ENCODE peak calls at places on chromosomes 2 and 18, in five cellular contexts. One of them, this sample, is unnamed.
A peak's percentile ranks its signal among the peaks of the same experiment; 100 is the strongest.

GRCh38 chr2:30666307-30666874 is 140.9 kb downstream of the CAPN13 start:
- DNase-seq in breast epithelium: no peak
- DNase-seq in left ventricle myocardium inferior: no peak
- DNase-seq in heart left ventricle: no peak
- DNase-seq in body of pancreas: no peak
- DNase-seq in this sample: no peak

GRCh38 chr2:55861733-55862132 is 61.8 kb downstream of the EFEMP1 start:
- DNase-seq in breast epithelium: no peak
- DNase-seq in left ventricle myocardium inferior: no peak
- DNase-seq in heart left ventricle: no peak
- DNase-seq in body of pancreas: no peak
- DNase-seq in this sample: no peak

GRCh38 chr2:195813401-195813800 is 156.4 kb downstream of the SLC39A10 start:
- DNase-seq in breast epithelium: no peak
- DNase-seq in left ventricle myocardium inferior: no peak
- DNase-seq in heart left ventricle: no peak
- DNase-seq in body of pancreas: no peak
- DNase-seq in this sample: no peak

GRCh38 chr2:239546541-239546940 is 145.7 kb upstream of the HDAC4 start:
- DNase-seq in breast epithelium: peak; percentile 20
- DNase-seq in left ventricle myocardium inferior: no peak
- DNase-seq in heart left ventricle: no peak
- DNase-seq in body of pancreas: no peak
- DNase-seq in this sample: no peak

GRCh38 chr2:117832905-117833613 is 18.6 kb downstream of the DDX18 start:
- DNase-seq in breast epithelium: no peak
- DNase-seq in left ventricle myocardium inferior: no peak
- DNase-seq in heart left ventricle: no peak
- DNase-seq in body of pancreas: no peak
- DNase-seq in this sample: no peak

GRCh38 chr2:233556756-233557736 is 9.5 kb downstream of the USP40 start:
- DNase-seq in breast epithelium: no peak
- DNase-seq in left ventricle myocardium inferior: no peak
- DNase-seq in heart left ventricle: no peak
- DNase-seq in body of pancreas: peak; percentile 32
- DNase-seq in this sample: no peak

GRCh38 chr2:195318440-195319111 is 338.4 kb upstream of the SLC39A10 start:
- DNase-seq in breast epithelium: no peak
- DNase-seq in left ventricle myocardium inferior: no peak
- DNase-seq in heart left ventricle: peak; percentile 24
- DNase-seq in body of pancreas: peak; percentile 15
- DNase-seq in this sample: no peak

GRCh38 chr2:180519276-180519675 is 461.1 kb upstream of the UBE2E3 start:
- DNase-seq in breast epithelium: no peak
- DNase-seq in left ventricle myocardium inferior: no peak
- DNase-seq in heart left ventricle: no peak
- DNase-seq in body of pancreas: no peak
- DNase-seq in this sample: no peak

GRCh38 chr2:226788881-226789485 is 10.6 kb downstream of the IRS1 start:
- DNase-seq in breast epithelium: no peak
- DNase-seq in left ventricle myocardium inferior: no peak
- DNase-seq in heart left ventricle: no peak
- DNase-seq in body of pancreas: no peak
- DNase-seq in this sample: no peak

GRCh38 chr2:232869138-232870001 is 694 bp upstream of the SNORC start:
- DNase-seq in breast epithelium: no peak
- DNase-seq in left ventricle myocardium inferior: no peak
- DNase-seq in heart left ventricle: no peak
- DNase-seq in body of pancreas: no peak
- DNase-seq in this sample: no peak

GRCh38 chr2:69724540-69725159 is 17.3 kb upstream of the ANXA4 start:
- DNase-seq in breast epithelium: peak; percentile 83
- DNase-seq in left ventricle myocardium inferior: peak; percentile 79
- DNase-seq in heart left ventricle: peak; percentile 84
- DNase-seq in body of pancreas: peak; percentile 88
- DNase-seq in this sample: peak; percentile 64

GRCh38 chr2:123164216-123164615 is 860.9 kb upstream of the CNTNAP5 start:
- DNase-seq in breast epithelium: no peak
- DNase-seq in left ventricle myocardium inferior: no peak
- DNase-seq in heart left ventricle: no peak
- DNase-seq in body of pancreas: no peak
- DNase-seq in this sample: no peak

GRCh38 chr18:9619990-9620389 is 5.6 kb upstream of the PPP4R1 start:
- DNase-seq in breast epithelium: no peak
- DNase-seq in left ventricle myocardium inferior: no peak
- DNase-seq in heart left ventricle: no peak
- DNase-seq in body of pancreas: no peak
- DNase-seq in this sample: no peak

GRCh38 chr2:199660167-199660566 is 190.8 kb downstream of the FTCDNL1 start:
- DNase-seq in breast epithelium: no peak
- DNase-seq in left ventricle myocardium inferior: no peak
- DNase-seq in heart left ventricle: no peak
- DNase-seq in body of pancreas: no peak
- DNase-seq in this sample: no peak

GRCh38 chr2:230863442-230864121 is 1.2 kb upstream of the ITM2C start:
- DNase-seq in breast epithelium: no peak
- DNase-seq in left ventricle myocardium inferior: no peak
- DNase-seq in heart left ventricle: no peak
- DNase-seq in body of pancreas: no peak
- DNase-seq in this sample: no peak

GRCh38 chr18:45920367-45920766 is 46.8 kb downstream of the EPG5 start:
- DNase-seq in breast epithelium: peak; percentile 91
- DNase-seq in left ventricle myocardium inferior: peak; percentile 86
- DNase-seq in heart left ventricle: peak; percentile 92
- DNase-seq in body of pancreas: peak; percentile 91
- DNase-seq in this sample: peak; percentile 77

GRCh38 chr18:3652380-3653262 is 202.6 kb downstream of the TGIF1 start:
- DNase-seq in breast epithelium: no peak
- DNase-seq in left ventricle myocardium inferior: peak; percentile 28
- DNase-seq in heart left ventricle: peak; percentile 27
- DNase-seq in body of pancreas: peak; percentile 42
- DNase-seq in this sample: no peak

GRCh38 chr2:186887107-186888090 is 38.4 kb upstream of the ZSWIM2 start:
- DNase-seq in breast epithelium: no peak
- DNase-seq in left ventricle myocardium inferior: peak; percentile 55
- DNase-seq in heart left ventricle: peak; percentile 72
- DNase-seq in body of pancreas: no peak
- DNase-seq in this sample: peak; percentile 52

GRCh38 chr2:212979799-212980198 is 171.6 kb downstream of the IKZF2 start:
- DNase-seq in breast epithelium: no peak
- DNase-seq in left ventricle myocardium inferior: no peak
- DNase-seq in heart left ventricle: no peak
- DNase-seq in body of pancreas: no peak
- DNase-seq in this sample: no peak

GRCh38 chr2:86704482-86704971 is 15.6 kb upstream of the RMND5A start:
- DNase-seq in breast epithelium: no peak
- DNase-seq in left ventricle myocardium inferior: peak; percentile 56
- DNase-seq in heart left ventricle: peak; percentile 86
- DNase-seq in body of pancreas: peak; percentile 81
- DNase-seq in this sample: peak; percentile 67

GRCh38 chr2:44562737-44563136 is 201.0 kb downstream of the CAMKMT start:
- DNase-seq in breast epithelium: no peak
- DNase-seq in left ventricle myocardium inferior: no peak
- DNase-seq in heart left ventricle: no peak
- DNase-seq in body of pancreas: no peak
- DNase-seq in this sample: no peak

GRCh38 chr2:44560352-44560751 is 198.6 kb downstream of the CAMKMT start:
- DNase-seq in breast epithelium: no peak
- DNase-seq in left ventricle myocardium inferior: no peak
- DNase-seq in heart left ventricle: peak; percentile 29
- DNase-seq in body of pancreas: no peak
- DNase-seq in this sample: no peak

GRCh38 chr2:44559108-44559507 is 197.4 kb downstream of the CAMKMT start:
- DNase-seq in breast epithelium: no peak
- DNase-seq in left ventricle myocardium inferior: no peak
- DNase-seq in heart left ventricle: no peak
- DNase-seq in body of pancreas: no peak
- DNase-seq in this sample: no peak

GRCh38 chr2:44564752-44565151 is 203.0 kb downstream of the CAMKMT start:
- DNase-seq in breast epithelium: no peak
- DNase-seq in left ventricle myocardium inferior: no peak
- DNase-seq in heart left ventricle: no peak
- DNase-seq in body of pancreas: no peak
- DNase-seq in this sample: no peak

GRCh38 chr2:44560961-44561360 is 199.2 kb downstream of the CAMKMT start:
- DNase-seq in breast epithelium: no peak
- DNase-seq in left ventricle myocardium inferior: no peak
- DNase-seq in heart left ventricle: no peak
- DNase-seq in body of pancreas: no peak
- DNase-seq in this sample: no peak
- TF ChIP-seq CTCF in breast epithelium: no peak
- TF ChIP-seq CTCF in left ventricle myocardium inferior: no peak
- TF ChIP-seq CTCF in heart left ventricle: no peak
- TF ChIP-seq CTCF in body of pancreas: no peak
- TF ChIP-seq CTCF in this sample: no peak

GRCh38 chr2:37665038-37665437 is 6.4 kb downstream of the CDC42EP3 start:
- DNase-seq in breast epithelium: no peak
- DNase-seq in left ventricle myocardium inferior: no peak
- DNase-seq in heart left ventricle: no peak
- DNase-seq in body of pancreas: no peak
- DNase-seq in this sample: no peak
- H3K27ac ChIP-seq in breast epithelium: no peak overlapping the region
- H3K27ac ChIP-seq in left ventricle myocardium inferior: peak overlapping the region; percentile 98
- H3K27ac ChIP-seq in heart left ventricle: peak overlapping the region; percentile 95
- H3K27ac ChIP-seq in body of pancreas: no peak overlapping the region
- H3K27ac ChIP-seq in this sample: peak overlapping the region; percentile 53

GRCh38 chr18:80034068-80034851 is at the start of gene RBFA:
- DNase-seq in breast epithelium: peak; percentile 100
- DNase-seq in left ventricle myocardium inferior: peak; percentile 100
- DNase-seq in heart left ventricle: peak; percentile 100
- DNase-seq in body of pancreas: peak; percentile 100
- DNase-seq in this sample: peak; percentile 99

GRCh38 chr18:80033181-80034067 is 810 bp upstream of the RBFA start:
- DNase-seq in breast epithelium: peak; percentile 61
- DNase-seq in left ventricle myocardium inferior: no peak
- DNase-seq in heart left ventricle: no peak
- DNase-seq in body of pancreas: peak; percentile 20
- DNase-seq in this sample: peak; percentile 15

GRCh38 chr18:80035997-80036396 is 1.8 kb downstream of the RBFA start:
- DNase-seq in breast epithelium: no peak
- DNase-seq in left ventricle myocardium inferior: no peak
- DNase-seq in heart left ventricle: no peak
- DNase-seq in body of pancreas: no peak
- DNase-seq in this sample: no peak

GRCh38 chr18:80037300-80037699 is 3.1 kb downstream of the RBFA start:
- DNase-seq in breast epithelium: no peak
- DNase-seq in left ventricle myocardium inferior: no peak
- DNase-seq in heart left ventricle: no peak
- DNase-seq in body of pancreas: no peak
- DNase-seq in this sample: no peak

GRCh38 chr18:80034852-80035406 is 695 bp downstream of the RBFA start:
- DNase-seq in breast epithelium: no peak
- DNase-seq in left ventricle myocardium inferior: no peak
- DNase-seq in heart left ventricle: no peak
- DNase-seq in body of pancreas: no peak
- DNase-seq in this sample: no peak
- TF ChIP-seq CTCF in breast epithelium: no peak
- TF ChIP-seq CTCF in left ventricle myocardium inferior: no peak
- TF ChIP-seq CTCF in heart left ventricle: no peak
- TF ChIP-seq CTCF in body of pancreas: no peak
- TF ChIP-seq CTCF in this sample: no peak

GRCh38 chr18:62621546-62621945 is 93.8 kb upstream of the PHLPP1 start:
- DNase-seq in breast epithelium: no peak
- DNase-seq in left ventricle myocardium inferior: peak; percentile 63
- DNase-seq in heart left ventricle: peak; percentile 61
- DNase-seq in body of pancreas: no peak
- DNase-seq in this sample: no peak
- H3K27ac ChIP-seq in breast epithelium: peak overlapping the region; percentile 3
- H3K27ac ChIP-seq in left ventricle myocardium inferior: peak overlapping the region; percentile 79
- H3K27ac ChIP-seq in heart left ventricle: peak overlapping the region; percentile 26
- H3K27ac ChIP-seq in body of pancreas: peak overlapping the region; percentile 30
- H3K27ac ChIP-seq in this sample: peak overlapping the region; percentile 69

GRCh38 chr2:58131191-58132011 is 84.8 kb downstream of the VRK2 start:
- DNase-seq in breast epithelium: no peak
- DNase-seq in left ventricle myocardium inferior: no peak
- DNase-seq in heart left ventricle: peak; percentile 43
- DNase-seq in body of pancreas: peak; percentile 74
- DNase-seq in this sample: no peak
- TF ChIP-seq CTCF in breast epithelium: no peak
- TF ChIP-seq CTCF in left ventricle myocardium inferior: peak; percentile 27
- TF ChIP-seq CTCF in heart left ventricle: peak; percentile 42
- TF ChIP-seq CTCF in body of pancreas: no peak
- TF ChIP-seq CTCF in this sample: no peak

GRCh38 chr2:224895377-224895776 is 146.9 kb downstream of the DOCK10 start:
- DNase-seq in breast epithelium: no peak
- DNase-seq in left ventricle myocardium inferior: no peak
- DNase-seq in heart left ventricle: no peak
- DNase-seq in body of pancreas: no peak
- DNase-seq in this sample: no peak

GRCh38 chr2:224893848-224894247 is 148.4 kb downstream of the DOCK10 start:
- DNase-seq in breast epithelium: no peak
- DNase-seq in left ventricle myocardium inferior: no peak
- DNase-seq in heart left ventricle: no peak
- DNase-seq in body of pancreas: no peak
- DNase-seq in this sample: no peak

GRCh38 chr2:224892574-224893204 is 149.6 kb downstream of the DOCK10 start:
- DNase-seq in breast epithelium: no peak
- DNase-seq in left ventricle myocardium inferior: no peak
- DNase-seq in heart left ventricle: no peak
- DNase-seq in body of pancreas: no peak
- DNase-seq in this sample: no peak

GRCh38 chr2:224890407-224890806 is 151.9 kb downstream of the DOCK10 start:
- DNase-seq in breast epithelium: no peak
- DNase-seq in left ventricle myocardium inferior: no peak
- DNase-seq in heart left ventricle: no peak
- DNase-seq in body of pancreas: no peak
- DNase-seq in this sample: no peak

DNA sequence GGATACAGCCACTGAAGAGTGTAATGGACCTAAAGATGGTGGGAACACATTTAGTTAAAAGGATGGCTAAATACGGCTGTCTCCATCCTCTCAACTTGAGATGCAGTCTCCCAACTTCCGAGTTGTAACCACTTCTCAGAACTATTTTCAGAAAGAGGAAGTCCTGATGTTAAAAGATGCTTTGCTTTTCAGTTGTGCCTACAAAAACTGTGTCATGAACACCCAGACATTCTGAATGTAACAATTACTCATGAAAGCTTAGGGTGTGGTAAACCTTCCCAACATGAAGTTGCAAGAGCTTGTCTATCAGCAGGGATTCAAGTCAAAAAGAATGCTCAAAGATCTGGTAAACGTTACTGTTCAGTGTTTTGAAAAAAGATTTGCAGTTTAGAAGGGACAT is 147.9 kb downstream of the DOCK10 start:
- DNase-seq in breast epithelium: no peak
- DNase-seq in left ventricle myocardium inferior: no peak
- DNase-seq in heart left ventricle: no peak
- DNase-seq in body of pancreas: no peak
- DNase-seq in this sample: no peak
- H3K27ac ChIP-seq in breast epithelium: no peak overlapping the region
- H3K27ac ChIP-seq in left ventricle myocardium inferior: no peak overlapping the region
- H3K27ac ChIP-seq in heart left ventricle: no peak overlapping the region
- H3K27ac ChIP-seq in body of pancreas: no peak overlapping the region
- H3K27ac ChIP-seq in this sample: no peak overlapping the region